ENCODE peak calls at places on chromosomes 5 and 9, in nine cellular contexts. R, Q, E, F, Y, A, C, J and H are unnamed samples.

GRCh38 chr9:33311953-33312352 is 21.6 kb downstream of the NFX1 start:
- DNase-seq in R (no peak), Q (no peak), E (no peak), F (no peak), Y (peak; percentile 15), A (no peak), C (no peak), J (no peak), H (no peak)

GRCh38 chr9:83304686-83305085 is 233.5 kb downstream of the FRMD3 start:
- DNase-seq in R (no peak), Q (no peak), E (no peak), F (peak; percentile 93), Y (peak; percentile 53), A (no peak), C (no peak), J (peak; percentile 93), H (peak; percentile 91)

GRCh38 chr9:78014776-78015175 is 16.8 kb downstream of the GNAQ start:
- DNase-seq in R (no peak), Q (no peak), E (no peak), F (no peak), Y (peak; percentile 60), A (no peak), C (no peak), J (no peak), H (no peak)

GRCh38 chr9:125997510-125997823 is 250.3 kb downstream of the PBX3 start:
- DNase-seq in R (no peak), Q (peak; percentile 68), E (no peak), F (no peak), Y (no peak), A (peak; percentile 17), C (no peak), J (no peak), H (peak; percentile 58)

GRCh38 chr9:22103650-22104575 is 94.8 kb upstream of the CDKN2B start:
- DNase-seq in R (no peak), Q (no peak), E (no peak), F (no peak), Y (peak; percentile 89), A (peak; percentile 96), C (no peak), J (no peak), H (no peak)

GRCh38 chr5:91382530-91383026 is 539 bp downstream of the ARRDC3 start:
- DNase-seq in R (peak; percentile 52), Q (peak; percentile 49), E (no peak), F (peak; percentile 16), Y (peak; percentile 25), A (peak; percentile 62), C (no peak), J (no peak), H (no peak)

GRCh38 chr9:99103054-99103453 is 1.9 kb upstream of the TGFBR1 start:
- DNase-seq in R (no peak), Q (no peak), E (no peak), F (no peak), Y (no peak), A (peak; percentile 52), C (no peak), J (no peak), H (no peak)

GRCh38 chr5:57298985-57299491 is 125.2 kb downstream of the GPBP1 start:
- DNase-seq in R (peak; percentile 53), Q (peak; percentile 72), E (no peak), F (peak; percentile 68), Y (peak; percentile 78), A (peak; percentile 68), C (no peak), J (no peak), H (no peak)

GRCh38 chr5:35963381-35963843 is 25.0 kb upstream of the CAPSL start:
- DNase-seq in R (no peak), Q (no peak), E (no peak), F (no peak), Y (peak; percentile 7), A (peak; percentile 57), C (no peak), J (no peak), H (no peak)

GRCh38 chr5:68088302-68088701 is 127.3 kb upstream of the PIK3R1 start:
- DNase-seq in R (no peak), Q (no peak), E (no peak), F (no peak), Y (peak; percentile 57), A (no peak), C (no peak), J (no peak), H (no peak)

GRCh38 chr5:143781993-143782520 is 29.9 kb upstream of the HMHB1 start:
- DNase-seq in R (no peak), Q (no peak), E (no peak), F (no peak), Y (no peak), A (no peak), C (no peak), J (no peak), H (no peak)

GRCh38 chr5:132776932-132777208 is 169 bp downstream of the SEPTIN8 start:
- DNase-seq in R (no peak), Q (no peak), E (no peak), F (no peak), Y (no peak), A (no peak), C (no peak), J (no peak), H (no peak)

GRCh38 chr5:129249891-129250290 is 155.3 kb downstream of the ISOC1 start:
- DNase-seq in R (no peak), Q (no peak), E (no peak), F (no peak), Y (no peak), A (no peak), C (no peak), J (no peak), H (no peak)

GRCh38 chr5:77641963-77642589 is 3.6 kb upstream of the OTP start:
- DNase-seq in R (no peak), Q (no peak), E (no peak), F (no peak), Y (no peak), A (no peak), C (no peak), J (no peak), H (no peak)

GRCh38 chr5:177357459-177358332 is at the start of gene RGS14:
- DNase-seq in R (peak; percentile 85), Q (no peak), E (no peak), F (no peak), Y (peak; percentile 36), A (peak; percentile 62), C (peak; percentile 55), J (no peak), H (no peak)

GRCh38 chr9:86282979-86283535 is 719 bp upstream of the ISCA1 start:
- DNase-seq in R (no peak), Q (no peak), E (no peak), F (no peak), Y (peak; percentile 79), A (no peak), C (no peak), J (peak; percentile 73), H (no peak)

GRCh38 chr5:117455236-117456233 is 880.9 kb upstream of the SEMA6A start:
- DNase-seq in R (no peak), Q (peak; percentile 22), E (no peak), F (no peak), Y (no peak), A (peak; percentile 47), C (no peak), J (no peak), H (peak; percentile 35)

GRCh38 chr5:90421136-90421535 is 11.6 kb upstream of the CETN3 start:
- DNase-seq in R (no peak), Q (peak; percentile 63), E (no peak), F (no peak), Y (no peak), A (peak; percentile 25), C (no peak), J (no peak), H (no peak)

GRCh38 chr9:113499153-113499875 is 35.8 kb downstream of the RGS3 start:
- DNase-seq in R (no peak), Q (no peak), E (no peak), F (no peak), Y (no peak), A (no peak), C (no peak), J (no peak), H (no peak)
- H3K27ac ChIP-seq in R (no peak overlapping the region), Q (no peak overlapping the region), E (no peak overlapping the region), F (no peak overlapping the region), Y (no peak overlapping the region), A (no peak overlapping the region), C (no peak overlapping the region), J (no peak overlapping the region), H (no peak overlapping the region)

DNA sequence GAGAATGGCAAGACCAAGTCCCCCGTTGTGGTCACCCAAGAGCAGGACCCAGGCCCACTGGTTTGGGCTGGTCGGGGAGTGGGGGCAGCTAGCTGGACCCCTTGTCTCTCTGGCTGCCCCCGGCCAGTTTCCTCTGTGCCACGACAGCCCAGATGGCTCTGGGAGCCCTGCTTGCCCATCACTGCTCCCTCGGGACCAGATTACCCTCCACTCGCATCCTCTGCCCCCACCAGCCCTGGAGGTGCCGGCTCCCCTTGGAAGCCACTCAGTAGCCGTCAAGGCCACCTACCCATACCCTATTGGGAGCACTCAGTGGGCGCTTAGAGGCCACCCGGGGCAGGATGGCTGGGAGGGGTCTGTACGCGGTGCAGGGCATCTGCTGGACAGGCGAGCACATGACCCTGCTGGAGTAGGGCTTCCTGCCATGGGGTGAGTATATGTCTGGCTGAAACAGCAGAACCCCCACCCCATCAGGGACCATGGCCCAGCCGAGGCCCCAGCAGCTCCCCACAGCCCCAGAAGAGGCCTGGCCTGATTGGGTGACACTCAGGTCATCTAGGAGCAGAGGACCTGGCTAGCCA is 70.0 kb downstream of the ZNF354C start:
- DNase-seq in R (no peak), Q (no peak), E (no peak), F (no peak), Y (no peak), A (no peak), C (no peak), J (peak; percentile 56), H (peak; percentile 58)
- H3K27me3 ChIP-seq in R (no peaks in the 10 kb centered on the region), Q (no peaks in the 10 kb centered on the region), E (no peaks in the 10 kb centered on the region), F (no peaks in the 10 kb centered on the region), Y (no peaks in the 10 kb centered on the region), A (no peaks in the 10 kb centered on the region), C (no peaks in the 10 kb centered on the region), J (no peaks in the 10 kb centered on the region), H (no peaks in the 10 kb centered on the region)

DNA sequence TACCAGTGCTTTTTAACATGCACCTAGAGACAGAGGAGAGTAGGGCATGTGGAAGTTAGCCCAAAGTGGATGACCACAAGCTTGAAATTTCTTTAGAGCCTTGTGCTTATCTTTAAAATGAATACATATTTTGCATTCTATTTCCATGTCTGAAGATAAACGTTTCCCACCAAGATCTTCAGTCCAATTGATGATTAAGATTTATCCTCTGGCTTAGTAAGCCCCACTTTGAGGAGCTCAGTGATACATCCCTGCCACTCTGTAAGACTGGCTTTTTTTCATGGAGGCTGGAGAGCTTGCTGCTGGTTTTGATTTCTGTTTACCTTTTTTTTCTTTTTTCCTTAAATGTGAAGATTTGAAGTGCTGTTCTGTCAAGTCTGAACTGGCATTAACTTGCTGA is 54.1 kb downstream of the GRAMD2B start:
- DNase-seq in R (no peak), Q (no peak), E (no peak), F (no peak), Y (peak; percentile 20), A (no peak), C (no peak), J (no peak), H (no peak)
- H3K27ac ChIP-seq in R (no peak overlapping the region), Q (no peak overlapping the region), E (peak overlapping the region; percentile 70), F (no peak overlapping the region), Y (peak overlapping the region; percentile 21), A (no peak overlapping the region), C (no peak overlapping the region), J (peak overlapping the region; percentile 67), H (peak overlapping the region; percentile 70)

DNA sequence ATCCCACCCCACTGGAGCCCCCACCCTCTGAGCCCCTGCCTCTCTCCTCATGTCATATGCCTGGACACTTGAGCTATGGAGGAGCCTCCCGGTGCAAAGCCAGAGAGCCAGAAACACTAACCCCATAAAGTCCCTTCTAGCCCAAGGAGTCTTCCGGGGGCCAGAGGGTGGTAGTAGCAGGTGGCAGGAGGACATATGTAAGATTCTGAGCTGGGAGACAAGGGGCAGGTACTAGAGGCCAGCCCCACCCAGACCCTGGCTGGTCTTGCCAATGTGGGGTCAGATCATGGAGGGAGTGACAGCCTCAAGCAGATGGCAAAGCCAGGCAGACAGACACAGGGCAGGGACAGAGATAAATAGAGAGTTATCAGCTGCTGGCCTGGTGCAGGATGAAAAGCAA is 63.4 kb downstream of the PSD2 start:
- DNase-seq in R (no peak), Q (no peak), E (no peak), F (no peak), Y (no peak), A (no peak), C (no peak), J (no peak), H (no peak)
- H3K27me3 ChIP-seq in R (no peaks in the 10 kb centered on the region), Q (no peaks in the 10 kb centered on the region), E (no peaks in the 10 kb centered on the region), F (no peaks in the 10 kb centered on the region), Y (no peaks in the 10 kb centered on the region), A (no peaks in the 10 kb centered on the region), C (no peaks in the 10 kb centered on the region), J (no peaks in the 10 kb centered on the region), H (no peaks in the 10 kb centered on the region)